ENCODE peak calls at places on chromosome 16, in four cellular contexts. H is Right ventricle myocardium inferior; U is pancreas; J is activated naive CD8-positive, alpha-beta T cell treated with anti-CD3 and anti-CD28 coated beads, Interleukin-2, amount 10 ng/mL, durations not matched to agents 7 days and 5 days. M is an unnamed sample.

GRCh38 chr16:65062736-65063583 is 58.9 kb downstream of the CDH11 start:
- ATAC-seq in H (no peak), U (no peak), J (no peak), M (no peak)

GRCh38 chr16:27556471-27556870 is 6.5 kb downstream of the KATNIP start:
- ATAC-seq in H (no peak), U (no peak), J (no peak), M (no peak)

GRCh38 chr16:31148281-31148728 is 1.6 kb downstream of the PRSS36 start:
- ATAC-seq in H (no peak), U (peak), J (no peak), M (no peak)

GRCh38 chr16:66427871-66428681 is 981 bp downstream of the BEAN1 start:
- ATAC-seq in H (peak), U (peak), J (peak), M (peak)

GRCh38 chr16:49961087-49961486 is 63.9 kb upstream of the CNEP1R1 start:
- ATAC-seq in H (no peak), U (peak), J (no peak), M (no peak)

GRCh38 chr16:53093162-53093744 is 38.5 kb downstream of the CHD9 start:
- ATAC-seq in H (no peak), U (no peak), J (no peak), M (no peak)

GRCh38 chr16:53915452-53916160 is 211.7 kb downstream of the FTO start:
- ATAC-seq in H (peak), U (no peak), J (no peak), M (no peak)

GRCh38 chr16:84434800-84435199 is 66.5 kb downstream of the ATP2C2 start:
- ATAC-seq in H (no peak), U (no peak), J (no peak), M (no peak)

GRCh38 chr16:10787304-10787703 is 31.3 kb downstream of the TVP23A start:
- ATAC-seq in H (no peak), U (no peak), J (no peak), M (no peak)

GRCh38 chr16:3348547-3349167 is 7.0 kb upstream of the OR2C1 start:
- ATAC-seq in H (peak), U (peak), J (no peak), M (no peak)

GRCh38 chr16:9054460-9054859 is 37.0 kb upstream of the HAPSTR1 start:
- ATAC-seq in H (no peak), U (no peak), J (no peak), M (no peak)

GRCh38 chr16:15855704-15856003 is 1.2 kb downstream of the MYH11 start:
- ATAC-seq in H (no peak), U (no peak), J (no peak), M (no peak)

GRCh38 chr16:3101018-3101840 is 2.1 kb upstream of the ZSCAN10 start:
- ATAC-seq in H (no peak), U (no peak), J (no peak), M (no peak)

GRCh38 chr16:65842067-65842466 is 524.4 kb upstream of the CDH5 start:
- ATAC-seq in H (no peak), U (no peak), J (no peak), M (no peak)

GRCh38 chr16:55444754-55445485 is 34.1 kb upstream of the MMP2 start:
- ATAC-seq in H (peak), U (no peak), J (no peak), M (no peak)

GRCh38 chr16:87304951-87305350 is 12.2 kb downstream of the C16orf95 start:
- ATAC-seq in H (no peak), U (no peak), J (no peak), M (no peak)

GRCh38 chr16:30355954-30356308 is 823 bp upstream of the CD2BP2 start:
- ATAC-seq in H (no peak), U (no peak), J (no peak), M (no peak)

GRCh38 chr16:50338371-50339231 is 30.2 kb downstream of the BRD7 start:
- ATAC-seq in H (no peak), U (no peak), J (no peak), M (no peak)

GRCh38 chr16:12098429-12099310 is 122.1 kb downstream of the SNX29 start:
- ATAC-seq in H (no peak), U (no peak), J (no peak), M (no peak)

GRCh38 chr16:54647216-54647615 is 283.4 kb upstream of the IRX5 start:
- ATAC-seq in H (no peak), U (no peak), J (no peak), M (no peak)

GRCh38 chr16:75111514-75112280 is 4.9 kb downstream of the LDHD start:
- ATAC-seq in H (no peak), U (peak), J (peak), M (peak)

GRCh38 chr16:49200223-49200820 is 81.3 kb downstream of the CBLN1 start:
- ATAC-seq in H (peak), U (no peak), J (no peak), M (no peak)

GRCh38 chr16:54503011-54503410 is 216.4 kb upstream of the IRX3 start:
- ATAC-seq in H (peak), U (no peak), J (no peak), M (no peak)

GRCh38 chr16:17304814-17305169 is 166.0 kb downstream of the XYLT1 start:
- ATAC-seq in H (peak), U (no peak), J (no peak), M (peak)

GRCh38 chr16:87032554-87032953 is 284.6 kb downstream of the C16orf95 start:
- ATAC-seq in H (peak), U (no peak), J (no peak), M (no peak)

GRCh38 chr16:85897384-85897783 is 1.6 kb upstream of the IRF8 start:
- ATAC-seq in H (no peak), U (no peak), J (no peak), M (no peak)

GRCh38 chr16:3965306-3965705 is 84.8 kb upstream of the CREBBP start:
- ATAC-seq in H (no peak), U (no peak), J (no peak), M (no peak)

GRCh38 chr16:2040031-2040430 is 7.6 kb downstream of the NTHL1 start:
- ATAC-seq in H (no peak), U (no peak), J (no peak), M (no peak)

GRCh38 chr16:48123104-48123788 is 32.5 kb downstream of the ABCC12 start:
- ATAC-seq in H (no peak), U (no peak), J (no peak), M (peak)

GRCh38 chr16:86810062-86810461 is 231.7 kb downstream of the FOXL1 start:
- ATAC-seq in H (no peak), U (no peak), J (no peak), M (no peak)

GRCh38 chr16:55760665-55761035 is 72.2 kb downstream of the CES1 start:
- ATAC-seq in H (peak), U (peak), J (no peak), M (no peak)

GRCh38 chr16:6856578-6856977 is 476.1 kb upstream of the RBFOX1 start:
- ATAC-seq in H (no peak), U (no peak), J (no peak), M (no peak)

GRCh38 chr16:19507882-19508281 is 14.0 kb downstream of the GDE1 start:
- ATAC-seq in H (no peak), U (no peak), J (no peak), M (no peak)

GRCh38 chr16:83661656-83662055 is 146.1 kb upstream of the HSBP1 start:
- ATAC-seq in H (no peak), U (no peak), J (no peak), M (no peak)

GRCh38 chr16:11326084-11326736 is 19.0 kb upstream of the RMI2 start:
- ATAC-seq in H (no peak), U (no peak), J (no peak), M (no peak)

GRCh38 chr16:81821422-81822128 is 42.5 kb downstream of the PLCG2 start:
- ATAC-seq in H (no peak), U (no peak), J (no peak), M (no peak)

M was measured in SK-N-SH treated with all-trans-retinoic acid at 6 μM for 48 hours.